ENCODE peak calls at places on chromosomes 13 and 19, in ten cellular contexts. T, U, G, K, M, Y, F, I, X and Z are unnamed samples. For H3K36me3, the result is how much of the 10 kb centered on the place peaks cover.

GRCh38 chr13:30158774-30159445 is 148.4 kb downstream of the KATNAL1 start:
- DNase-seq in T (peak), U (no peak), G (peak), K (peak), M (no peak), Y (no peak), F (no peak), I (no peak), X (no peak), Z (no peak)

GRCh38 chr13:75507027-75508001 is 25.3 kb upstream of the TBC1D4 start:
- DNase-seq in T (no peak), U (no peak), G (no peak), K (no peak), M (no peak), Y (no peak), F (no peak), I (no peak), X (no peak), Z (no peak)

GRCh38 chr19:18594096-18594823 is 5.7 kb downstream of the REX1BD start:
- DNase-seq in T (peak), U (peak), G (peak), K (peak), M (peak), Y (peak), F (peak), I (peak), X (peak), Z (peak)

GRCh38 chr19:28934626-28935025 is 278.3 kb downstream of the UQCRFS1 start:
- DNase-seq in T (peak), U (no peak), G (no peak), K (no peak), M (no peak), Y (no peak), F (no peak), I (no peak), X (no peak), Z (no peak)

GRCh38 chr13:105202384-105202783 is 1333.1 kb downstream of the EFNB2 start:
- DNase-seq in T (peak), U (no peak), G (peak), K (no peak), M (no peak), Y (peak), F (no peak), I (no peak), X (no peak), Z (no peak)

GRCh38 chr13:100363351-100363750 is 225.2 kb downstream of the GGACT start:
- DNase-seq in T (peak), U (no peak), G (peak), K (no peak), M (no peak), Y (no peak), F (no peak), I (no peak), X (no peak), Z (no peak)

GRCh38 chr13:108769213-108770070 is 140.0 kb downstream of the MYO16 start:
- DNase-seq in T (no peak), U (no peak), G (peak), K (no peak), M (no peak), Y (no peak), F (no peak), I (no peak), X (no peak), Z (no peak)

GRCh38 chr13:42681394-42681793 is 100.0 kb upstream of the FAM216B start:
- DNase-seq in T (no peak), U (no peak), G (no peak), K (no peak), M (no peak), Y (no peak), F (no peak), I (no peak), X (no peak), Z (no peak)

GRCh38 chr13:99124695-99125334 is 75.8 kb upstream of the UBAC2 start:
- DNase-seq in T (peak), U (peak), G (peak), K (no peak), M (peak), Y (no peak), F (no peak), I (no peak), X (no peak), Z (no peak)

GRCh38 chr13:40442826-40443225 is 223.6 kb downstream of the FOXO1 start:
- DNase-seq in T (no peak), U (no peak), G (peak), K (no peak), M (no peak), Y (no peak), F (no peak), I (no peak), X (no peak), Z (no peak)

GRCh38 chr13:39266426-39266825 is 228.2 kb downstream of the NHLRC3 start:
- DNase-seq in T (no peak), U (no peak), G (peak), K (no peak), M (no peak), Y (no peak), F (no peak), I (no peak), X (no peak), Z (no peak)

GRCh38 chr13:26660761-26661160 is 99.8 kb downstream of the GPR12 start:
- DNase-seq in T (no peak), U (no peak), G (no peak), K (no peak), M (peak), Y (no peak), F (no peak), I (no peak), X (no peak), Z (no peak)

GRCh38 chr13:66656050-66656449 is 574.1 kb downstream of the PCDH9 start:
- DNase-seq in T (no peak), U (no peak), G (no peak), K (no peak), M (peak), Y (peak), F (no peak), I (no peak), X (no peak), Z (no peak)

GRCh38 chr13:88526853-88527215 is 855.7 kb downstream of the SLITRK5 start:
- DNase-seq in T (no peak), U (no peak), G (no peak), K (no peak), M (no peak), Y (no peak), F (no peak), I (no peak), X (no peak), Z (no peak)

GRCh38 chr13:71758823-71759222 is 108.2 kb downstream of the DACH1 start:
- DNase-seq in T (no peak), U (no peak), G (peak), K (no peak), M (no peak), Y (peak), F (no peak), I (no peak), X (no peak), Z (no peak)

GRCh38 chr19:23346696-23347095 is 48.6 kb downstream of the ZNF91 start:
- DNase-seq in T (no peak), U (no peak), G (no peak), K (no peak), M (no peak), Y (no peak), F (no peak), I (no peak), X (no peak), Z (no peak)

GRCh38 chr19:47498561-47498960 is 14.5 kb upstream of the KPTN start:
- DNase-seq in T (no peak), U (no peak), G (no peak), K (no peak), M (no peak), Y (no peak), F (no peak), I (no peak), X (no peak), Z (no peak)

GRCh38 chr19:41569481-41570150 is 6.3 kb upstream of the CEACAM21 start:
- DNase-seq in T (no peak), U (no peak), G (no peak), K (no peak), M (no peak), Y (peak), F (no peak), I (no peak), X (no peak), Z (no peak)

GRCh38 chr19:38387550-38388309 is at the start of gene GGN:
- DNase-seq in T (peak), U (peak), G (peak), K (peak), M (peak), Y (peak), F (peak), I (peak), X (peak), Z (peak)

GRCh38 chr13:103852036-103852435 is 785.8 kb upstream of the SLC10A2 start:
- DNase-seq in T (no peak), U (no peak), G (no peak), K (no peak), M (no peak), Y (no peak), F (no peak), I (no peak), X (no peak), Z (no peak)

GRCh38 chr19:28456264-28456663 is 756.7 kb downstream of the UQCRFS1 start:
- DNase-seq in T (no peak), U (no peak), G (no peak), K (no peak), M (no peak), Y (no peak), F (no peak), I (no peak), X (no peak), Z (no peak)

GRCh38 chr19:39778763-39779162 is at the start of gene LEUTX:
- DNase-seq in T (no peak), U (peak), G (no peak), K (no peak), M (no peak), Y (no peak), F (no peak), I (no peak), X (no peak), Z (no peak)

GRCh38 chr19:49020931-49021895 is 2.9 kb downstream of the CGB3 start:
- DNase-seq in T (peak), U (no peak), G (no peak), K (no peak), M (peak), Y (no peak), F (no peak), I (no peak), X (no peak), Z (no peak)

GRCh38 chr13:43229506-43229905 is 206.1 kb downstream of the DNAJC15 start:
- DNase-seq in T (peak), U (no peak), G (peak), K (no peak), M (no peak), Y (no peak), F (no peak), I (no peak), X (no peak), Z (no peak)

GRCh38 chr19:1019980-1020867 is 699 bp downstream of the TMEM259 start:
- DNase-seq in T (no peak), U (no peak), G (no peak), K (no peak), M (peak), Y (peak), F (peak), I (no peak), X (no peak), Z (peak)

GRCh38 chr19:46637224-46637623 is 1.2 kb upstream of the GNG8 start:
- DNase-seq in T (no peak), U (no peak), G (no peak), K (no peak), M (no peak), Y (no peak), F (no peak), I (no peak), X (no peak), Z (no peak)

GRCh38 chr13:105370011-105370645 is 1165.3 kb downstream of the EFNB2 start:
- DNase-seq in T (no peak), U (no peak), G (peak), K (no peak), M (no peak), Y (no peak), F (no peak), I (no peak), X (no peak), Z (no peak)

GRCh38 chr19:12330340-12330739 is 3.1 kb downstream of the ZNF563 start:
- DNase-seq in T (no peak), U (no peak), G (no peak), K (no peak), M (no peak), Y (no peak), F (no peak), I (no peak), X (no peak), Z (no peak)

GRCh38 chr19:12331211-12331941 is 2.1 kb downstream of the ZNF563 start:
- DNase-seq in T (no peak), U (peak), G (no peak), K (no peak), M (peak), Y (no peak), F (peak), I (no peak), X (no peak), Z (no peak)

DNA sequence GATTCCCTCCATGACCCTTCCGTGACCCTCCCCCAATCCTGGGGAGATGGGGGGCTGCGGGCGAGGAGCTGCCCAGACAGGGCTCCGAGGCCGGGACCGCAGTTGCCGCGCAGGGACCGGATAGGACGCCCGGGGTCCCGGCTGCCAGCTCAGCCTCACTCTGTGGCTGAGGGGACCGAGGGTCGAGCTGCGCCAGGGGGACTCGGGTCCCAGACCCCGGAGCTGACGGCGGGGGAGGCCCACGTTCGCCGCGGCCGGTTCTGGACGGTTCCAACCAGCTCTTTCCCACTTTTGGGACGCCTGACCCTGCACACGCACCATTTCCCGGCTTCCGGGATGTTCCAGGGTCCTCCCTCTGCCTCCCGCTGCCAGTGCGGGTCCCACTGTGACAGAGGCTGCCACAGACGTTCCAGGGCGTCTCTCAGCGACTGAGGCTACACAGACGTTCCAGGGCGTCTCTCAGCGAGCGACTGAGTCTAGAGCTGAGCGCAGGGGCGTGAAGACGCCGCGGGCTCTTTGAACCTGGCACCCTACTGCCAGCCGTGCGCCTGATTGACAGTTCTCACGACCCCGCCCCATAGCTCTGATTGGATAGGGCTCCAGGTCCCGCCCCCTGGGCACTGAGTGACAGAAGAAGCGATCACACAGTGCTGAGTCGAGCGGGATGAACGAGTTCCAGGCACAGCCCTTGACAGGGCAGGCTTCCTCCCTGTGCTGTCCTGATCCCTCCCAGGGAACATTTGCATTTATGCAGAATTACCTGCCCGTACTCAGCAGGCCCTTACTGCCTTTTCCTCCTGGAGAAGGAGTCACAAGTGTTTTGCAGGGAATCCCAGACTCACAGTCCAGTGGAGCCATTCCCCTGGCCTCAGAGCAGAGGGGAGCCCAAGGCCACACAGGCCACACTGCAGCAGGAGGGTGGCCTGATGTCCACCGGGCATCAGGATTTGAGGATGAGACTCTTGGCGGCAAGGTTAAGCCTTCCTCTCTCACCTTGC is at the start of gene ZNF563:
- DNase-seq in T (peak), U (peak), G (peak), K (peak), M (peak), Y (peak), F (peak), I (peak), X (peak), Z (peak)
- H3K4me3 ChIP-seq in T (peak), U (peak), G (peak), K (peak), M (peak), Y (peak), F (peak), I (peak), X (peak), Z (peak)

DNA sequence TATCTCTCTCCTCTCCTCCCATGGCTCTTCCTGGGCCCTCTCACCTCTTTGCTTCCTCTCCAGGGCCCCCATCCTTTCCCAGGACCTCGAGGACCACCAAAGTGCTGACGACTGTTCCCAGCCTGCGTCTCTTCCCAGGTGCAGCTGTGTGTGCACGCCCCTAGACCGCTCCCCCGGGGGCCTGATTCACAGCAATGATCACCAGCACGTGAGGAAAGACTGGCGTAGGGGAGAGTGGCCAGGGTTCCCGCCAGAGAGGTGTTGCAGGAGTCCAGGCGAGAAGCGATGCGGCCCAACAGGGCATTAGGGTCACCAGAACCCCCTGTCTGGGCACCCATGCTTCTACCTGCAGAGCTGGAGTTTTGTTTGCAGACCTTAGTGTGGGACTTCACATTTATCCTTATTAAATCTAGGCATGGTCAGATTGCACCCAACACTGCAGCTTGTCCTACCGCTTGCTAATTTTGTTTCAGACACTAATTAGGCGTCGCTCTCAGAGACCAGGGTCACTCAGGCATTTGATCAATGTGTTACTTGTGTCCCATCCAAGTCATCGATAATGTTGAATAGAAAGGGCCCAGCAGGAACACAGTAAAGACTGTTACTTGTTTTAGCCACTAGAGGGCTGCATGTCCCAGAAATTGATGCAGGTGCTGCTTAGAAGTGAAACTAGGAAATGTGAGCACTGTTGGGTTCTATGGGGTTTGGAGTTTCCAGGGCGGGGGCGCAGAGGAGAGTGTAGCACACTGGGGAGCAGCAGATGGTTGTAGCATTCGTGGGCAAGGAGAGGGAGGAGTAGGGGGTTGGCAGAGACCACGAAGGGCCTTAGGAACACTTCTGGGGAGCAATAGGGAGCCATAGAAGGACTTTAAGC is 53.2 kb downstream of the CDADC1 start:
- DNase-seq in T (peak), U (peak), G (peak), K (peak), M (peak), Y (peak), F (peak), I (peak), X (no peak), Z (peak)
- TF ChIP-seq CTCF in T (peak), U (peak), G (peak), K (peak), M (peak), Y (peak), F (peak), I (peak), X (peak), Z (peak)

DNA sequence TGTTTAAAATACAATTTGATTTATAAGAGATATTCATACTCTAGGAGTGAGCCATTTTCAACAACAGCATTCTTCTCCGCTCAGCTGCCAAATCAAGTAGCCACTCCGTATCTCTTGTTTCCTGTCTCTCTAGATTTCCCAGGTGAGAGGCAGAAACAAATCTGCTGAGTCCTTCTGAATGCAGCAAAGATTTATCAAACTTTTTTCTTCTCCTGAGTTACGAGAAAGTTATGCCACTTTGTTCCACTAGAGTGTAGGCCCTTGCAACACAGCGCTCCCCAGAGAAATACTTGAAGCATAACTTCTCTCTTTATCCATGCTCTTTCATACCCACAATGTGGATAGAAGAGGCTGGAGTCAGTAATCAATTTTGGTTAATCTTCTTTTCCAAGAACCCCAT is 1960.8 kb downstream of the OLFM4 start:
- DNase-seq in T (no peak), U (no peak), G (no peak), K (no peak), M (no peak), Y (peak), F (no peak), I (no peak), X (no peak), Z (no peak)
- H3K36me3 ChIP-seq in T (under half), U (under half), G (under half), K (under half), M (under half), Y (under half), F (under half), I (under half), X (under half), Z (under half)

GRCh38 chr13:47175172-47175806 is 278.4 kb upstream of the HTR2A start:
- DNase-seq in T (peak), U (no peak), G (peak), K (no peak), M (no peak), Y (no peak), F (no peak), I (no peak), X (no peak), Z (no peak)
- H3K4me3 ChIP-seq in T (no peak), U (no peak), G (no peak), K (no peak), M (no peak), Y (no peak), F (no peak), I (no peak), X (no peak), Z (no peak)

GRCh38 chr19:2291185-2291751 is 9.3 kb upstream of the PEAK3 start:
- DNase-seq in T (no peak), U (no peak), G (no peak), K (no peak), M (no peak), Y (peak), F (no peak), I (peak), X (no peak), Z (no peak)
- TF ChIP-seq CTCF in T (no peak), U (no peak), G (no peak), K (no peak), M (no peak), Y (no peak), F (no peak), I (peak), X (no peak), Z (no peak)